ENCODE peak calls at places on chromosomes 2 and 18, in six cellular contexts. W is HTR-8/SVneo, O is GM12865, L is WTC11, R is activated T-cell treated with anti-CD3 and anti-CD28 coated beads for 1 hour, C is ascending aorta. G is an unnamed sample.

GRCh38 chr2:191927991-191928390 is 81.1 kb upstream of the CAVIN2 start:
- DNase-seq in W (no peak), O (no peak), L (no peak), R (no peak), C (no peak), G (no peak)

GRCh38 chr2:43157506-43158232 is 68.7 kb downstream of the ZFP36L2 start:
- DNase-seq in W (no peak), O (no peak), L (no peak), R (no peak), C (no peak), G (no peak)

GRCh38 chr2:175366814-175367213 is 185.3 kb upstream of the ATP5MC3 start:
- DNase-seq in W (peak; percentile 32), O (peak; percentile 45), L (peak; percentile 45), R (no peak), C (no peak), G (no peak)

GRCh38 chr18:7415081-7415894 is 151.8 kb upstream of the PTPRM start:
- DNase-seq in W (no peak), O (no peak), L (no peak), R (no peak), C (no peak), G (no peak)

GRCh38 chr2:628651-629050 is 48.6 kb downstream of the TMEM18 start:
- DNase-seq in W (no peak), O (no peak), L (no peak), R (no peak), C (no peak), G (no peak)

GRCh38 chr2:3626817-3627499 is 31.0 kb upstream of the ALLC start:
- DNase-seq in W (no peak), O (no peak), L (no peak), R (no peak), C (peak; percentile 54), G (no peak)

GRCh38 chr2:169683054-169683424 is 11.2 kb downstream of the CFAP210 start:
- DNase-seq in W (no peak), O (no peak), L (no peak), R (no peak), C (no peak), G (no peak)

GRCh38 chr2:10901160-10901559 is 10.6 kb upstream of the KCNF1 start:
- DNase-seq in W (peak; percentile 44), O (no peak), L (no peak), R (no peak), C (no peak), G (no peak)

GRCh38 chr2:189285962-189286648 is 106.5 kb upstream of the COL5A2 start:
- DNase-seq in W (peak; percentile 44), O (no peak), L (no peak), R (no peak), C (peak; percentile 63), G (no peak)

G was measured in activated B cell treated with CpG ODN at 0.5 μM for 24 hours.